ENCODE peak calls at places on chromosomes 12 and 14, in five cellular contexts. I is D341Med, Q is bronchial epithelial cell, T is NCI-H345, C is GM20000. H is an unnamed sample.

GRCh38 chr12:70719672-70720420 is 82.6 kb upstream of the PTPRB start:
- DNase-seq in I (peak; percentile 70), Q (peak; percentile 6), T (peak; percentile 71), C (peak; percentile 36), H (peak; percentile 2)

GRCh38 chr12:4164591-4165558 is 108.7 kb upstream of the CCND2 start:
- DNase-seq in I (no peak), Q (peak; percentile 69), T (no peak), C (peak; percentile 73), H (no peak)

GRCh38 chr12:63937381-63938168 is 93.1 kb downstream of the SRGAP1 start:
- DNase-seq in I (no peak), Q (no peak), T (no peak), C (no peak), H (no peak)

GRCh38 chr14:65072937-65073336 is 29.4 kb downstream of the MAX start:
- DNase-seq in I (no peak), Q (peak; percentile 25), T (no peak), C (no peak), H (no peak)

GRCh38 chr12:4825139-4825858 is 84.4 kb upstream of the KCNA1 start:
- DNase-seq in I (no peak), Q (no peak), T (no peak), C (no peak), H (no peak)

GRCh38 chr14:42391146-42391821 is 784.6 kb downstream of the LRFN5 start:
- DNase-seq in I (no peak), Q (no peak), T (no peak), C (no peak), H (no peak)

GRCh38 chr12:57734586-57734985 is 4.0 kb downstream of the AGAP2 start:
- DNase-seq in I (no peak), Q (no peak), T (no peak), C (no peak), H (no peak)

GRCh38 chr12:98182791-98183190 is 332.6 kb upstream of the TMPO start:
- DNase-seq in I (no peak), Q (no peak), T (peak; percentile 86), C (no peak), H (no peak)

GRCh38 chr14:73244541-73244940 is 7.2 kb downstream of the PAPLN start:
- DNase-seq in I (no peak), Q (no peak), T (no peak), C (no peak), H (no peak)

GRCh38 chr14:76977793-76978730 is 50.4 kb downstream of the IRF2BPL start:
- DNase-seq in I (peak; percentile 10), Q (peak; percentile 90), T (no peak), C (peak; percentile 87), H (peak; percentile 81)

GRCh38 chr12:124660846-124661245 is 93.4 kb upstream of the NCOR2 start:
- DNase-seq in I (peak; percentile 80), Q (no peak), T (no peak), C (no peak), H (no peak)

GRCh38 chr12:80864046-80864735 is 73.5 kb downstream of the LIN7A start:
- DNase-seq in I (no peak), Q (no peak), T (no peak), C (no peak), H (no peak)

GRCh38 chr14:63764103-63764502 is 36.2 kb upstream of the SGPP1 start:
- DNase-seq in I (no peak), Q (no peak), T (no peak), C (no peak), H (no peak)

GRCh38 chr14:63974176-63974575 is 121.4 kb downstream of the SYNE2 start:
- DNase-seq in I (no peak), Q (no peak), T (no peak), C (no peak), H (no peak)

GRCh38 chr14:50388256-50388931 is 8.3 kb downstream of the CDKL1 start:
- DNase-seq in I (no peak), Q (no peak), T (no peak), C (no peak), H (no peak)

GRCh38 chr12:110744176-110744575 is 1.5 kb upstream of the PPP1CC start:
- DNase-seq in I (no peak), Q (no peak), T (no peak), C (no peak), H (no peak)

GRCh38 chr14:87491816-87492215 is 501.2 kb downstream of the GALC start:
- DNase-seq in I (no peak), Q (peak; percentile 88), T (no peak), C (no peak), H (no peak)

GRCh38 chr12:53220857-53221202 is 11.2 kb downstream of the RARG start:
- DNase-seq in I (peak; percentile 83), Q (peak; percentile 73), T (peak; percentile 86), C (peak; percentile 98), H (no peak)

GRCh38 chr12:66241061-66242043 is 52.3 kb downstream of the IRAK3 start:
- DNase-seq in I (no peak), Q (peak; percentile 61), T (no peak), C (no peak), H (no peak)

GRCh38 chr14:53209370-53209769 is 56.2 kb upstream of the DDHD1 start:
- DNase-seq in I (no peak), Q (no peak), T (no peak), C (no peak), H (no peak)

GRCh38 chr12:120584343-120585149 is 3.3 kb upstream of the POP5 start:
- DNase-seq in I (peak; percentile 89), Q (no peak), T (peak; percentile 25), C (peak; percentile 73), H (no peak)

GRCh38 chr12:67161322-67161918 is 107.7 kb upstream of the CAND1 start:
- DNase-seq in I (peak; percentile 41), Q (peak; percentile 48), T (peak; percentile 6), C (peak; percentile 41), H (peak; percentile 15)

GRCh38 chr12:47808574-47809380 is 10.9 kb downstream of the HDAC7 start:
- DNase-seq in I (no peak), Q (peak; percentile 61), T (no peak), C (no peak), H (no peak)

GRCh38 chr14:53519137-53519536 is 366.0 kb upstream of the DDHD1 start:
- DNase-seq in I (no peak), Q (peak; percentile 34), T (no peak), C (no peak), H (no peak)

GRCh38 chr14:95901014-95901413 is 24.4 kb downstream of the TUNAR start:
- DNase-seq in I (no peak), Q (no peak), T (no peak), C (no peak), H (no peak)

GRCh38 chr14:92455231-92455630 is 58.4 kb upstream of the RIN3 start:
- DNase-seq in I (no peak), Q (no peak), T (no peak), C (no peak), H (no peak)

GRCh38 chr12:123891011-123891410 is 81.6 kb downstream of the CCDC92 start:
- DNase-seq in I (no peak), Q (no peak), T (no peak), C (no peak), H (no peak)

H was measured in GM12864.